ENCODE peak calls at places on chromosomes 16 and 17, in ten cellular contexts. U, V, J, R, H, P, Q, M, S and W are unnamed samples.

GRCh38 chr16:66175058-66175457 is 191.4 kb upstream of the CDH5 start:
- DNase-seq in U (no peak), V (no peak), J (no peak), R (no peak), H (no peak), P (no peak), Q (no peak), M (no peak), S (no peak), W (no peak)

GRCh38 chr16:31038993-31039392 is 5.6 kb downstream of the STX4 start:
- DNase-seq in U (no peak), V (no peak), J (no peak), R (no peak), H (no peak), P (peak), Q (no peak), M (no peak), S (no peak), W (no peak)

GRCh38 chr16:17306745-17307144 is 164.0 kb downstream of the XYLT1 start:
- DNase-seq in U (no peak), V (no peak), J (no peak), R (no peak), H (no peak), P (no peak), Q (no peak), M (no peak), S (no peak), W (no peak)

GRCh38 chr16:73122604-73123386 is 74.9 kb upstream of the ZFHX3 start:
- DNase-seq in U (no peak), V (no peak), J (no peak), R (no peak), H (no peak), P (no peak), Q (no peak), M (no peak), S (no peak), W (peak)

GRCh38 chr17:40598021-40598927 is 33.0 kb upstream of the CCR7 start:
- DNase-seq in U (no peak), V (no peak), J (no peak), R (no peak), H (no peak), P (no peak), Q (no peak), M (no peak), S (no peak), W (no peak)

GRCh38 chr17:31494259-31495048 is 103.0 kb downstream of the RAB11FIP4 start:
- DNase-seq in U (peak), V (peak), J (peak), R (no peak), H (peak), P (peak), Q (no peak), M (no peak), S (no peak), W (no peak)

GRCh38 chr17:67390646-67391480 is 13.8 kb downstream of the PITPNC1 start:
- DNase-seq in U (no peak), V (peak), J (no peak), R (peak), H (peak), P (peak), Q (no peak), M (no peak), S (peak), W (peak)

GRCh38 chr17:44349553-44350070 is 4.5 kb downstream of the GRN start:
- DNase-seq in U (no peak), V (no peak), J (no peak), R (no peak), H (no peak), P (peak), Q (no peak), M (no peak), S (no peak), W (no peak)

GRCh38 chr16:30748634-30749445 is 615 bp downstream of the PHKG2 start:
- DNase-seq in U (peak), V (peak), J (no peak), R (peak), H (peak), P (peak), Q (peak), M (no peak), S (peak), W (peak)

DNA sequence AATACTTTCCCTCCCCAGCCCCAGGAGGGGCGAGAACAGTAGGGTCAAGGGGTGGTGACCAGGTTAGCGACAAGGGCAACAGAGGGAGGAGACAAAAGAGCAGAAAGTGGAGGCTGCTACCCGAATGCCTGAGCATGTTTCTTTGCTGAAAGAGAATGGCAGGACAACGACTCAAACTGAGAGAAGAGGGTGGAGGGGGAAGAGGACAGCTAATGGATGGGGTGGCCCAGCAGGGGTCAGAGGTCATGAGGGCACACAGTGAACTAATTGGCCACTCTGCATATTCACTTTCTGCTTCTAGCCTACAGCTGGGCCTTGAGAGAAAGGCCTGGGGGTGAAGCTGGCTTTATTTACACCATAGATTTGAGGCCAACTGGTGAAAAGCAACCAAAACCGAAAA is 19.1 kb upstream of the DDX52 start:
- DNase-seq in U (no peak), V (no peak), J (no peak), R (no peak), H (no peak), P (no peak), Q (peak), M (no peak), S (no peak), W (no peak)
- H2AFZ ChIP-seq in U (no peak), V (no peak), J (no peak), R (no peak), H (no peak), P (no peak), Q (peak), M (no peak), S (no peak), W (no peak)

GRCh38 chr16:28524544-28525179 is 14.1 kb downstream of the NUPR1 start:
- DNase-seq in U (peak), V (no peak), J (no peak), R (no peak), H (no peak), P (no peak), Q (no peak), M (no peak), S (no peak), W (no peak)
- TF ChIP-seq CTCF in U (peak), V (no peak), J (no peak), R (no peak), H (no peak), P (no peak), Q (no peak), M (no peak), S (no peak), W (no peak)

DNA sequence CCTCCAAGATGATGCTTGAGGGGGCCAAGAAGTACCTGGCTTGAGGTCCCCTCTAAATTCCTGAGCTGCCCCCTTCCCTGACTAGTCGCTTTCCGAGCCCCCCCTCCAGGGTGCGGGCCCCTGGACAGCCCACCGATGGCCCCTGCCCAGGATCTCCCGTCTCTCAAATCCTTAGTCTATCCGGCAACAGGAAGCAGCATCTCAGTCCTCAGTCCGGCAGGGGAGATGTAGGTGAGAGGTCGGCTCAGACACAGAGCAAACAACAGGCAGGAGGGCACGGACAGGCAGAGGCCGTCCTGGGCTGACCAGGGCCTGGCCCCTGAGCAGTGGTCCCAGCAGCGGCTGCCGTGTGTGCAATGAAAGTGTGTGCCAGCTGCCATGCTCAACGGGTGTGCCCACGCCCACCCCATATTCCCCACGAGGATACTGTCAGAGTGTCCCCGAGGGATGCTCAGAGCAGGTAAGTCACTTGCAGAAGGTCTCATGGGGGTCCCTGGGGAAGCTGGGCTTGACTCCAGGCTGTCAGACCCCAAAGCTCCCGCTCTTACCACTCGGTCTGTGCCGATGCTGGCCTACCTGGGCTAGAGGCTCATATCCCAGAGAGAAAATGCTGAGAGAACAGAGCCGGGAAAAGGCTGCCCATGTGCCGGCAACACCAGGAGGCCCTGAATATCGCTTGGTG is 7.2 kb downstream of the SLC43A2 start:
- DNase-seq in U (no peak), V (no peak), J (no peak), R (peak), H (no peak), P (peak), Q (no peak), M (no peak), S (no peak), W (no peak)
- H2AFZ ChIP-seq in U (no peak), V (no peak), J (no peak), R (no peak), H (no peak), P (no peak), Q (no peak), M (no peak), S (no peak), W (no peak)

GRCh38 chr17:78823282-78824046 is 17.1 kb downstream of the USP36 start:
- DNase-seq in U (no peak), V (no peak), J (no peak), R (no peak), H (no peak), P (no peak), Q (peak), M (no peak), S (no peak), W (no peak)
- TF ChIP-seq CTCF in U (peak), V (no peak), J (no peak), R (no peak), H (no peak), P (peak), Q (peak), M (no peak), S (peak), W (no peak)

DNA sequence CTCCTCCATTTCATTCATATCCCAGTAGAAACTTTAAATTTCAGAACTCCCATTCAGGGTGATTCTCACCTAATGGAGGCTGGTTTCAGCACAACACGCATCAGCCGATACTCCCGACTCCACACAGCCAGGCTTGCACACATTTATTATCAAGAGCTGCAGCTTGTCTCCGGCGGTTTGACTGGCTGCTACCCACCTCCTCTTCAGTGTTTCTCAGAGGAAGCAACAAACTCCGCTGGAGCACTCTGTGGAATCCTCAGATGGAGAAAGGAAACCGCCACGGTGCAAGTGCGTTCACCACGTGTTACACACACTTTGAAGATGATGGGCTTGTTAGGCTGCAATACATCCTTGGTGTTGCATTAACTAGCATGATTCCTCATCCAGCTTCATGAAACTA is 39.7 kb upstream of the NUDT7 start:
- DNase-seq in U (no peak), V (no peak), J (no peak), R (no peak), H (no peak), P (no peak), Q (no peak), M (no peak), S (no peak), W (no peak)
- H2AFZ ChIP-seq in U (no peak), V (no peak), J (no peak), R (no peak), H (no peak), P (no peak), Q (no peak), M (no peak), S (no peak), W (no peak)

DNA sequence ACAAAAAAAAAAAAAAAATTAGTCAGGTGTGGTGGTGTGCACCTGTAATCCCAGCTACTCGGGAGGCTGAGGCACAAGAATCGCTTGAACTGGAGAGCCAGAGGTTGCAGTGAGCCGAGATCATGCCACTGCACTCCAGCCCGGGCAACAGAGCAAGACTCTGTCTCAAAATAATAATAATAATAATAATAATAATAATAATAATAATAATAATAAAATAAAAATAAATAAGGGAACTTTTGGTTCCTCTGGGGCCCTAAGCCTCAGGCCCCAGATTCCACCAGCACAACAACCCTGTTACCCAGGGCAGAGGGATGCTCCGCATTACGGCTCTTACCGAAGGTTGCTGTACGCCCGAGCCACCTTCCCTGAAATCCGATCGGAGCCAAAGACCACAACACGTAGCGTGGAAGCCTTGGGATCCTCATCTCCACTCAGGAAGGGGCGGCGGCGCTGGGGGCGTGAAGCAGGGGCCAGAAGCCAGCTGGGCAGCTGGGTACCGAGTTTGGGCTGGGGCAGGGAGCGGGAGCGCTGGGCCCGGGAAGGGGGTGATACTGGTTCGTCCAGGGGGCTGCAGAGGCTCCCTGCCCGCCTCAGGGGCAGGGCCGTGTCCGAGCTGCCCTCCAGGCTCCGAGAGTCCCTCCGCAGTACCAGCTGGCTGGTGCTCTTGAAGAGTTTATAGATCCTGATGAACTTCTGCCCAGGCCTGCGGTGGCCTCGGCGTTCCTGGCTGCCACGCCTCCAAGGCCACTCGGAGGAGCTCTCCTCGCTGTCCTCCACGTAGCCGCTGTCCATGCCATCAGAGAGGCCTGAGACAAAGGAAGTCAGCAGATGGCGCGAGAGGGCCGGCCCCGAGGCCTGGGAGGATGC is 20.6 kb upstream of the PIK3R6 start:
- DNase-seq in U (no peak), V (peak), J (no peak), R (peak), H (no peak), P (peak), Q (peak), M (no peak), S (peak), W (peak)
- TF ChIP-seq CTCF in U (no peak), V (no peak), J (no peak), R (peak), H (no peak), P (peak), Q (peak), M (peak), S (peak), W (peak)

GRCh38 chr17:3678821-3679175 is 10.2 kb downstream of the EMC6 start:
- DNase-seq in U (no peak), V (no peak), J (no peak), R (no peak), H (no peak), P (no peak), Q (no peak), M (no peak), S (no peak), W (no peak)

GRCh38 chr17:3675886-3676285 is 7.3 kb downstream of the EMC6 start:
- DNase-seq in U (no peak), V (no peak), J (no peak), R (no peak), H (no peak), P (no peak), Q (no peak), M (no peak), S (no peak), W (no peak)

GRCh38 chr17:3679186-3680126 is 10.8 kb downstream of the EMC6 start:
- DNase-seq in U (no peak), V (no peak), J (no peak), R (no peak), H (no peak), P (no peak), Q (no peak), M (no peak), S (no peak), W (no peak)

GRCh38 chr17:3681057-3681456 is 12.4 kb downstream of the EMC6 start:
- DNase-seq in U (no peak), V (no peak), J (no peak), R (no peak), H (no peak), P (peak), Q (no peak), M (no peak), S (no peak), W (no peak)

DNA sequence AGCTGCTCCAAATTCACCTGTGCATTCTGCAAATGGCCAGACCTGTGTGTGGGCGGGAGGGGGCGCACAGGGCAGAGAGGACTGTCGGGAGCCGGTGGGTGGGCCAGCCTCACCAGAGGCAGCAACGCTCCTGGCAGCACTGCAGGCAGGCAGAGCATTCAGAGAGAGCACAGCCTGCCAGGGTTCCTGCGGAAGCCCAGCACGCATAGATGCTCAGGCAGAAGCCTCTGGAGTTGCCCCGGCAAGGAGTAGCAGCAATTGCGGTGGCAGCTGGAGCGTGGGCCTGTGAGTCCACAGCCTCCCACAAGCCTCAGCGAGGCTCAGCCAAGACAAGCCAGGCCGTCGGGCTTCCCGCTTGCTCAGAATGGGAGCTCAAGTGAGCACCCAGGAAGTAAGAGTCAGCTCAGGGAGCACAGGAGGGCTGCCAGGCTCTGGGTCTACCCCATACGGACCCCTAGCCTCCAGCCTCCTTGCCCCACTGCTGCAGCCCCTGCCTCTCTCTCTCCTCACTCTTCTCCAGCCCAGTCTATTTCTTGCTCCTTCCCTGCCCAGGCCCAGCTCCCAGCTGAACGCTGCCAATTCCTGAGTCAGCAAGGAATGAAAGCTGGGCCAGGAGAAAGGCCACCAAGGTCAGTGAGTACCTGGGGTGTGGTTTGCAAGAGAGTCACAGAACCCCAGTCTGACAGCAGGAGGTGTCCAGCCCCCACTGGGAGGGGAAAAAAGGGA is 9.6 kb downstream of the EMC6 start:
- DNase-seq in U (no peak), V (no peak), J (no peak), R (no peak), H (peak), P (peak), Q (peak), M (no peak), S (peak), W (no peak)
- H2AFZ ChIP-seq in U (no peak), V (no peak), J (no peak), R (no peak), H (no peak), P (peak), Q (peak), M (no peak), S (no peak), W (no peak)